ENCODE peak calls at places on chromosome 3, in nine cellular contexts. U is HCT116, O is transverse colon, I is HepG2, S is spleen, A is sigmoid colon, H is GM23338, E is prostate gland, B is esophagus muscularis mucosa. J is an unnamed sample.

GRCh38 chr3:187183210-187183862 is 13.9 kb upstream of the RTP1 start:
- DNase-seq in E (peak), U (no peak), O (no peak), A (no peak), B (no peak), H (no peak), I (no peak), S (no peak), J (no peak)

GRCh38 chr3:149181179-149181578 is 40.5 kb downstream of the CP start:
- DNase-seq in I (no peak), A (no peak), S (no peak), E (no peak), U (no peak), H (no peak), O (no peak), B (no peak), J (no peak)

GRCh38 chr3:107604057-107604802 is 81.5 kb downstream of the BBX start:
- DNase-seq in B (no peak), O (no peak), U (no peak), I (no peak), A (no peak), S (no peak), E (no peak), H (no peak), J (no peak)

GRCh38 chr3:77186728-77187127 is 146.8 kb downstream of the ROBO2 start:
- DNase-seq in I (no peak), O (no peak), S (no peak), H (no peak), E (no peak), A (no peak), U (no peak), B (no peak), J (no peak)

GRCh38 chr3:196694202-196694638 is 17.8 kb downstream of the CEP19 start:
- DNase-seq in H (no peak), B (no peak), E (no peak), O (no peak), S (no peak), U (no peak), A (no peak), I (no peak), J (no peak)

GRCh38 chr3:170809975-170810357 is 60.0 kb downstream of the RPL22L1 start:
- DNase-seq in A (no peak), E (no peak), B (no peak), S (no peak), H (no peak), U (no peak), I (no peak), O (no peak), J (no peak)

GRCh38 chr3:58973796-58974195 is 76.0 kb downstream of the CFAP20DC start:
- DNase-seq in S (no peak), A (no peak), B (no peak), I (no peak), U (no peak), H (no peak), O (no peak), E (no peak), J (no peak)

GRCh38 chr3:5030152-5030551 is 50.9 kb downstream of the BHLHE40 start:
- DNase-seq in I (no peak), S (no peak), H (no peak), E (no peak), B (no peak), O (no peak), A (no peak), U (no peak), J (no peak)

GRCh38 chr3:46478341-46478740 is 13.6 kb upstream of the LTF start:
- DNase-seq in S (no peak), O (no peak), U (no peak), A (no peak), E (no peak), B (no peak), I (no peak), H (no peak), J (no peak)

GRCh38 chr3:40827942-40828688 is 303.4 kb downstream of the ZNF621 start:
- DNase-seq in O (peak), E (no peak), H (no peak), I (no peak), B (no peak), A (peak), S (no peak), U (no peak), J (no peak)

GRCh38 chr3:195570344-195570743 is 13.4 kb downstream of the APOD start:
- DNase-seq in A (no peak), H (no peak), E (no peak), I (no peak), S (no peak), U (no peak), B (no peak), O (no peak), J (no peak)

GRCh38 chr3:15327941-15328340 is 4.4 kb downstream of the SH3BP5 start:
- DNase-seq in A (no peak), I (no peak), E (peak), O (peak), H (no peak), S (no peak), U (no peak), B (no peak), J (no peak)

GRCh38 chr3:10008588-10009344 is 17.5 kb upstream of the FANCD2 start:
- DNase-seq in E (peak), S (peak), O (peak), A (peak), U (no peak), H (peak), B (peak), I (peak), J (peak)

GRCh38 chr3:69326821-69327433 is 59.0 kb downstream of the FRMD4B start:
- DNase-seq in A (no peak), E (no peak), O (no peak), B (no peak), I (no peak), U (no peak), H (no peak), S (no peak), J (no peak)

GRCh38 chr3:73437828-73438227 is 186.9 kb downstream of the PDZRN3 start:
- DNase-seq in U (no peak), E (no peak), A (no peak), I (no peak), B (no peak), O (no peak), H (no peak), S (no peak), J (no peak)

GRCh38 chr3:173396191-173397041 is 1.1 kb upstream of the NLGN1 start:
- DNase-seq in H (peak), A (no peak), E (peak), O (no peak), S (no peak), B (no peak), I (no peak), U (no peak), J (no peak)

GRCh38 chr3:138898301-138898700 is 48.6 kb downstream of the FOXL2 start:
- DNase-seq in U (no peak), B (no peak), A (no peak), I (no peak), S (no peak), O (no peak), E (no peak), H (no peak), J (no peak)

GRCh38 chr3:27696906-27697305 is 25.2 kb downstream of the EOMES start:
- DNase-seq in S (no peak), O (no peak), U (no peak), B (no peak), E (no peak), A (no peak), H (no peak), I (no peak), J (no peak)

GRCh38 chr3:106957021-106957420 is 420.2 kb upstream of the CCDC54 start:
- DNase-seq in I (no peak), O (no peak), A (no peak), E (no peak), U (no peak), H (no peak), S (no peak), B (no peak), J (no peak)

GRCh38 chr3:185688808-185689207 is 102.7 kb downstream of the SENP2 start:
- DNase-seq in H (no peak), E (no peak), O (no peak), B (no peak), U (peak), A (no peak), I (peak), S (no peak), J (peak)

GRCh38 chr3:30980993-30981392 is 86.5 kb upstream of the GADL1 start:
- DNase-seq in U (no peak), I (no peak), S (no peak), O (no peak), E (no peak), H (no peak), B (no peak), A (no peak), J (no peak)

GRCh38 chr3:129617381-129618185 is 11.1 kb upstream of the PLXND1 start:
- DNase-seq in A (peak), B (no peak), H (no peak), O (no peak), I (no peak), S (peak), E (no peak), U (no peak), J (no peak)

GRCh38 chr3:2392981-2393380 is 294.3 kb downstream of the CNTN4 start:
- DNase-seq in I (no peak), A (no peak), B (no peak), U (no peak), S (no peak), H (no peak), O (no peak), E (no peak), J (no peak)

GRCh38 chr3:32575451-32575850 is 4.8 kb upstream of the DYNC1LI1 start:
- DNase-seq in A (no peak), I (no peak), E (no peak), O (no peak), U (no peak), S (no peak), H (no peak), B (no peak), J (no peak)

GRCh38 chr3:185176756-185177359 is 24.0 kb upstream of the C3orf70 start:
- DNase-seq in U (peak), H (peak), I (peak), O (peak), S (no peak), E (no peak), A (no peak), B (no peak), J (no peak)

GRCh38 chr3:6571448-6571847 is 289.5 kb upstream of the GRM7 start:
- DNase-seq in H (no peak), B (no peak), S (no peak), O (no peak), I (peak), E (no peak), U (no peak), A (no peak), J (no peak)

GRCh38 chr3:132713977-132714727 is 8.1 kb downstream of the NPHP3 start:
- DNase-seq in A (no peak), S (no peak), B (no peak), H (no peak), U (no peak), O (peak), I (no peak), E (no peak), J (no peak)

GRCh38 chr3:35404571-35404970 is 234.8 kb upstream of the ARPP21 start:
- DNase-seq in B (no peak), H (no peak), O (no peak), U (no peak), A (no peak), S (no peak), E (no peak), I (no peak), J (no peak)

GRCh38 chr3:122668930-122669730 is 11.5 kb upstream of the PARP14 start:
- DNase-seq in O (no peak), U (peak), S (no peak), I (peak), H (no peak), B (no peak), E (no peak), A (no peak), J (no peak)

GRCh38 chr3:126373682-126374601 is 16.7 kb upstream of the KLF15 start:
- DNase-seq in U (no peak), A (peak), B (no peak), H (no peak), O (no peak), I (no peak), E (no peak), S (peak), J (no peak)

GRCh38 chr3:42675909-42676308 is 9.4 kb upstream of the KLHL40 start:
- DNase-seq in S (no peak), A (no peak), U (no peak), I (no peak), B (no peak), E (no peak), H (no peak), O (no peak), J (no peak)

GRCh38 chr3:108202080-108202479 is 20.1 kb downstream of the IFT57 start:
- DNase-seq in U (no peak), E (no peak), S (no peak), B (no peak), I (no peak), H (no peak), A (no peak), O (no peak), J (no peak)

GRCh38 chr3:86793786-86794185 is 197.2 kb downstream of the VGLL3 start:
- DNase-seq in B (no peak), O (no peak), A (no peak), I (peak), E (no peak), S (no peak), H (peak), U (no peak), J (no peak)

GRCh38 chr3:118618247-118619040 is 416.2 kb downstream of the IGSF11 start:
- DNase-seq in B (no peak), O (no peak), U (no peak), S (no peak), I (no peak), E (no peak), H (no peak), A (no peak), J (no peak)

GRCh38 chr3:173217127-173217526 is 76.1 kb upstream of the SPATA16 start:
- DNase-seq in U (no peak), E (no peak), H (no peak), A (no peak), O (no peak), S (no peak), I (no peak), B (no peak), J (no peak)

GRCh38 chr3:108243243-108243642 is 21.0 kb upstream of the IFT57 start:
- DNase-seq in H (no peak), A (no peak), O (no peak), U (no peak), S (no peak), B (no peak), E (no peak), I (no peak), J (no peak)

DNA sequence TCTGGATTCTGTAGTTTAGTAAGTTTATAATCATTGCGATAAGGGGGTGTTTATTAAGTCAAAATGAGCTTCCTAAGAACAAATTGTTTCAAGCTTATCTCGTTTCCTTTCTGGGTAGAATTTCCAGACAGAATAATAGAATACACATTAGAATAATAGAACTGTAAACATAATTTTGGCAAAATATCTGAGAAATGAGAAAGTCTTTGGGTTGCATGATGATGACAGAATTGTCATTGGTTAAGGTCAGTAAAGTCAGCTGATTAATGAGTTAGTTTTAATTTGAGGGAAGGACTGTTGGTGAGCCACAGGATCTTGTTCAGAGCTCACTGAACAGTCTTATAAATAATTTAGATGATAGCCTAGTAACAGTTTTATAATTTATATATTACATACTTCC is 10.2 kb downstream of the EIF2A start:
- DNase-seq in U (no peak), A (no peak), S (no peak), O (no peak), I (no peak), H (no peak), E (no peak), B (no peak), J (no peak)
- TF ChIP-seq POLR2AphosphoS5 in U (no peak), A (no peak), S (no peak), O (no peak), I (no peak), H (no peak), E (no peak), B (no peak), J (no peak)

GRCh38 chr3:16841354-16841753 is 43.4 kb upstream of the PLCL2 start:
- DNase-seq in I (no peak), H (no peak), U (no peak), S (no peak), A (no peak), O (no peak), B (no peak), E (no peak), J (no peak)
- H3K4me3 ChIP-seq in I (no peak), H (no peak), U (no peak), S (peak), A (no peak), O (no peak), B (no peak), E (no peak), J (no peak)

GRCh38 chr3:127590593-127591477 is at the start of gene TPRA1:
- DNase-seq in O (peak), E (peak), I (peak), U (peak), B (peak), A (peak), S (peak), H (peak), J (peak)
- TF ChIP-seq CTCF in O (no peak), E (peak), I (peak), U (no peak), B (peak), A (no peak), S (peak), H (peak), J (peak)

DNA sequence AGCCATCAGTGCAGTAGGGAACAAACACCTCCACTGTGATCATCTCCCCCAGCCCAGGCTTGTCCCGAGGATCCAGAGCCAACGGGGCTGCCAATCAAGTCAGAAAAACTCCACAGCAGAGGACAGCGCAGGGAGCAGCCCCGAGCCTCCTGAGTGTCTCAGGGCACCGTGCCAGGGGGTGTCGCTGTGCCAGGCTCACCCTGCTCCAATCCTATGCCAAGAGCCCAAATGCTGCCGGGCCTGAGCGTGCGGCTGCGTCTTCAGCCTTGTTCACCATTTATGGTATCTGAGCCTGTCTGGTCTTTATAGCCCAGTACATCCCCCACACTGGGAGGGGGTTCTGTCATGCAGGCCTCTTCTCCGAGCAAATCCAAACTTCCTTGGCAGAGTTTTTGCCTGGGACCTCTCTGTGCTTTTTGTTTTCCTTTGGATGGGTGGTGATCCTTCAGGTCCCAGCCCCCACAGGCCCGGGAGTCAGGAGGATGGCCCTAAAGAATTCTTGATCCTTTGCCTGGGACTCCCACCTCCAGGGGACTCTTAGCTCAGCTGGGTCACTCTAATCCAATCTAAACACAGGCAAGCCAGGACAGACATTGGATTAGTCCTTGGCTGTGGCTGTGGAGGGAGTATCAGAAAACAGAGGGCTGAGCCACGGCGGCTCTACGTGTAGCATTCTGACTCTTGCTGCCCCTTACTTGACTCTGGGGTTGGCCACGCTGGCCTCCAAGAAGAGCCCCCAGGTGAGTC is 135.1 kb upstream of the HACD2 start:
- DNase-seq in O (peak), A (peak), S (no peak), I (no peak), E (peak), H (no peak), B (no peak), U (no peak), J (peak)
- TF ChIP-seq POLR2AphosphoS5 in O (no peak), A (peak), S (no peak), I (no peak), E (peak), H (no peak), B (peak), U (no peak), J (no peak)

DNA sequence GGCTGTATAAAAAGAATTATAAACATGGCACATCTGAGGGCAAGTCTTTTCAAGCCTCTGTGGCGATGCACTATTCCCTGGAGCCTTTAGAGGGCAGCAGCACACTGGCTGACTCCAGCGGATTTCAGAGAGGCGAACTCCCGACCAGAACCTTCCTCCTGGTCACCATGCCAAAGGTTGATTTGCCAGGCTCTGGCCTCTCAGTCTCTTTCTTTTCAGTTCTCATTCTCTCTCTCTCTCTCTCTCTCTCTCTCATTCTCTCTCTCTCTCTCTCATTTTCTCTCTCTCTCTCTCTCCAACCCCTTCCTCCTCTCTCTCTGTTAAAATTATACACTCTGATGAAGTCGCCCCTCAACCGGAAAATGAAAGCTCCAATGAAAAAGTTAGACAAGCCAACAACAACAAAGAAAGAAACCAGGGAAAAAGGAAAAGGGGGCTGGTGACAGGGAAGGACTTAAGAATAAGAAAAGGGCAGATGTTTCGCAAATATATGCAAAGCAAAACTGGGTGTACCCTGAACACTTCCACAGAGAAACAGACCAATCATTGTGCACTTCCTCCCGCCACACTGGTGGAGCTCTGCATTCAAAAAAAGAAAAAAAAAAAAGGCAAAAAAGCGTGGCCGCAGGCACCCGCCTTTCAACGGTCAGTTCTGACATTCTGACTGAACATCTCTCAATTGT is 90.2 kb downstream of the TIGIT start:
- DNase-seq in B (no peak), A (peak), I (peak), E (peak), U (peak), H (peak), O (peak), S (peak), J (peak)
- H3K4me3 ChIP-seq in B (peak), A (peak), I (no peak), E (peak), U (no peak), H (no peak), O (peak), S (peak), J (peak)

GRCh38 chr3:52536369-52537164 is at the start of gene UQCC5:
- DNase-seq in B (peak), H (peak), S (peak), I (peak), O (peak), U (peak), E (peak), A (peak), J (peak)

GRCh38 chr3:52535411-52536111 is 844 bp upstream of the UQCC5 start:
- DNase-seq in A (no peak), E (no peak), S (peak), O (no peak), U (no peak), B (no peak), H (no peak), I (no peak), J (no peak)

GRCh38 chr3:52536112-52536368 is 365 bp upstream of the UQCC5 start:
- DNase-seq in I (no peak), B (no peak), U (no peak), A (no peak), E (no peak), H (no peak), O (no peak), S (no peak), J (no peak)

GRCh38 chr3:52537726-52538421 is 1.5 kb downstream of the UQCC5 start:
- DNase-seq in S (no peak), I (no peak), B (peak), H (no peak), A (no peak), E (no peak), U (no peak), O (no peak), J (no peak)

GRCh38 chr3:52537165-52537635 is 795 bp downstream of the UQCC5 start:
- DNase-seq in E (no peak), U (no peak), H (no peak), S (no peak), I (no peak), A (no peak), B (no peak), O (no peak), J (no peak)
- TF ChIP-seq CTCF in E (peak), U (no peak), H (no peak), S (no peak), I (no peak), A (no peak), B (no peak), O (no peak), J (no peak)

J was measured in upper lobe of left lung.